ENCODE peak calls at places on chromosomes 11 and 22, in six cellular contexts. Y is adrenal gland, W is neuronal stem cell, Z is HCT116, T is ovary, G is A549. N is an unnamed sample. For H3K4me1, the result is how much of the 10 kb centered on the place peaks cover.

GRCh38 chr11:115321602-115322289 is 182.5 kb downstream of the CADM1 start:
- DNase-seq in Y (no peak), W (no peak), Z (no peak), T (no peak), G (no peak), N (no peak)

GRCh38 chr22:30424471-30425326 is 869 bp upstream of the MTFP1 start:
- DNase-seq in Y (no peak), W (no peak), Z (no peak), T (no peak), G (no peak), N (no peak)

GRCh38 chr11:8685306-8685705 is 2.7 kb downstream of the RPL27A start:
- DNase-seq in Y (no peak), W (no peak), Z (no peak), T (no peak), G (no peak), N (no peak)

GRCh38 chr22:43570531-43571144 is 158.8 kb downstream of the MPPED1 start:
- DNase-seq in Y (no peak), W (no peak), Z (no peak), T (no peak), G (no peak), N (no peak)

GRCh38 chr11:65323813-65324212 is 9.1 kb downstream of the CDC42EP2 start:
- DNase-seq in Y (no peak), W (no peak), Z (no peak), T (peak), G (no peak), N (no peak)

GRCh38 chr11:30422828-30423648 is 100.1 kb downstream of the ARL14EP start:
- DNase-seq in Y (no peak), W (no peak), Z (no peak), T (no peak), G (no peak), N (no peak)

GRCh38 chr22:22753526-22754267 is 109.3 kb downstream of the GGTLC2 start:
- DNase-seq in Y (peak), W (peak), Z (peak), T (peak), G (peak), N (no peak)

GRCh38 chr22:48968201-48968959 is 859.3 kb downstream of the BRD1 start:
- DNase-seq in Y (no peak), W (no peak), Z (peak), T (no peak), G (no peak), N (peak)

GRCh38 chr11:71364806-71365205 is 83.4 kb downstream of the DHCR7 start:
- DNase-seq in Y (no peak), W (no peak), Z (no peak), T (no peak), G (no peak), N (no peak)

DNA sequence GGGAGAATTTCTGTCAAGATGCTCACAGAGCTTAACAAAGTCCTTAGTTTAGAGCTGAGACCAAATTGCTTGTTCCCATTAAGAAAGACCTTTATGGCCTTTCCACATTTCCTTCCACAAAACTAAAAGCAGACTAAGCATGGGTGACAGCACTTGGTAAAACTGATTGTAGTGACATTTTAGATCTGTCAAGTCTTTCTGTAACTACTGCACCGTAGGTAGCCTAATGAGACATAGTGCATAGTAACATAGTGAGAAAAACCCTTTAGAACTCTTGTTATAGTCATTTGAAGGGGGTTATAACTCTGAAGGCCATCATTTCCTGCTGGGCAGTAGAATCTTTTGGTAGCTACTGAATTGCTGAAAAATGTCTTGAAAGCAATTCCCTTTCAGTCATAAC is 990.9 kb upstream of the CNTN5 start:
- DNase-seq in Y (no peak), W (no peak), Z (no peak), T (no peak), G (no peak), N (no peak)
- H3K4me1 ChIP-seq in Y (under half), W (under half), Z (under half), T (under half), G (under half), N (under half)

GRCh38 chr11:19777032-19777341 is 64.3 kb downstream of the NAV2 start:
- DNase-seq in Y (no peak), W (no peak), Z (no peak), T (no peak), G (peak), N (no peak)
- H3K4me1 ChIP-seq in Y (under half), W (under half), Z (under half), T (under half), G (under half), N (under half)

DNA sequence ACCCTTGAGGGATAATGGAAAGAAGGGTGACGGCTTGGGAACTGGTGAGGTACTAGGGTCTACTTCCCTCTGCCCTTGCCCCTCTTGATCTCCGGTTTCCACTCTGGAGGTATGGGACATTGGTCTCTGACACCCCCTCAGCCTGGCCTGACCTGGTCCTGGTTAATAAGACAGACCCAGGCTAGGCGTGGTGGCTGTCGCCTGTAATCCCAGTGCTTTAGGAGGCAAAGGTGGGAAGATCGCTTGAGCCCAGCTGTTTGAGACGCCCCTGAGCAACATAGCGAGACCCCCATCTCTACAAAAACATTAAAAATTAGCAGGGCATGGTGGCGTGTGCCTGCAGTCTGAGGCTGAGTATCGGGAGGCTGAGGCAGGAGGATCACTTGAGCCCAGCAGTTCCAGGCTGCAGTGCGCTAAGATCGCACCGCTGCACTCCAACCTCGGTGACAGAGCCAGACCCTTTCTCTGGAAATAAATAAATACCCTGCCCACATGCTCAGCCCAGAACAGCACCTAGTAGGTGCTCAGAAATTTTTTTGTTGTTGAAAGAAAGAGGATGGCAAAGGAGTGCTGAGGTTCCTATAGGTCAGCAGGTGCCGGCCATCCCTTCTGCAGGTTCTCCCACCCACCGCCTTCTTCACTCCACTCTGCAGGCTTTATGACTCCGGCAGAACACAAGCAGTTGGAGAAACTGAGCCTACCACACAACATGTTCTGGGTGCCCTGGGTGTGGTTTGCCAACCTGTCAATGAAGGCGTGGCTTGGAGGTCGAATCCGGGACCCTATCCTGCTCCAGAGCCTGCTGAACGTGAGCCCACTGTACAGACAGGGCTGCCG is 6.3 kb downstream of the BEST1 start:
- DNase-seq in Y (peak), W (no peak), Z (no peak), T (peak), G (no peak), N (no peak)
- H3K4me1 ChIP-seq in Y (under half), W (under half), Z (under half), T (under half), G (half or more), N (under half)

GRCh38 chr22:46567471-46567870 is 30.1 kb upstream of the CELSR1 start:
- DNase-seq in Y (no peak), W (no peak), Z (no peak), T (no peak), G (no peak), N (no peak)
- H3K4me1 ChIP-seq in Y (under half), W (under half), Z (under half), T (under half), G (under half), N (under half)

GRCh38 chr11:123132881-123133280 is 62.2 kb downstream of the CLMP start:
- DNase-seq in Y (no peak), W (no peak), Z (no peak), T (no peak), G (no peak), N (no peak)

GRCh38 chr11:123125169-123125568 is 63.2 kb upstream of the HSPA8 start:
- DNase-seq in Y (no peak), W (no peak), Z (no peak), T (no peak), G (no peak), N (no peak)

DNA sequence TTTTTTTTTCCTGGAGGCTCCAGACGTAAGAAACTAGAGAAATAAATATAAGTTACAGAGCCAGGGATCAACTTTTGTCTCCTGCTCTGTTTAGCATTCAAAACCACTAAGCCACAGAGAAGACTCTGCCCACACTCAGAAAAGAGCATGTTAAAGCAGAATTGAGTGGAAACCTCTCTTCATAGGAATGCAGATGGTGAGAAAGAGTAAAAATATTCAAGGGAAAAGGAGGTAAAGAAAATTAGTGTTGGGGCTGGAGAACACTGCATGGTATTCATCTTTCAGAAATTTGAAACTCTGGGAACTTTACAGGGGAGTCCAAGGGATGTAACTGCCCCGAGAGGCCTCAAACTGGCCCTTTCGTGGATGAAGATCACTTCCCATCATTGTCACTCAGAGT is 65.1 kb downstream of the CLMP start:
- DNase-seq in Y (no peak), W (no peak), Z (no peak), T (no peak), G (no peak), N (no peak)
- H3K4me1 ChIP-seq in Y (under half), W (under half), Z (under half), T (under half), G (under half), N (under half)

DNA sequence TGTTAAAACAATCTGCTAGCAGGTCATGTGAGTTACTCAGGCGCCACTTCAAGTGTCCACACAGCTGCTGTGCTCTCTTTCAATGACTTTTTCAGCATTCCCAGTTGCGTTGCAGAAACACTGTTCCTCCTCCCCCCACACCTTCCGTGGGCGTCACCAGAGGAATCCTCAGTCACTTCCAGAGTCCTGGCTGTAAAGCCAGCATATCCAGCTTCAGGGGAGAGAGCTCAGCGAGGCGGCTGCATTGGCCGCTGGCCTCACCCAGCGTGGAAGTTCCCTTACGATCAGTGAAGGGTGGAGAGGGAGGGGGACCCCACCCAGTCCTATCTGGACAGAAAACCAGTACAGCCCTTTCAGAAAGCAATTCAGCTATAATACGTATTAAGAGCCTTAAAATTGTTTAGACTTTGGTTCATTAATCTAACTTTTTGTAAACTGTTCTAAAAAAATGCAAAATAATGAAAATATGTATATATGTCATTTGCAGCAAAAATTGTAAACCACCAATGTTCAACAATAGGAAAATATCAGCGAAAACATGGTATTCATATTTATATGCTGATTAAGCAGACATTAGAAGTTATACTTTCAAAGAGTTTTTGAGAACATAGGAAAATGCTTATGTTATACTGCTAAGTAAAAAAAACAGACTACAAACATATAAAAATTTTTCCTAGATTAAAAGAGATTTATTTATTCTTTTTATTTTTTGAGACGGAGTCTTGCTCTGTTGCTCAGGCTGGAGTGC is 2.8 kb upstream of the ANO9 start:
- DNase-seq in Y (no peak), W (no peak), Z (no peak), T (no peak), G (no peak), N (no peak)
- H3K4me1 ChIP-seq in Y (under half), W (under half), Z (half or more), T (under half), G (under half), N (under half)

DNA sequence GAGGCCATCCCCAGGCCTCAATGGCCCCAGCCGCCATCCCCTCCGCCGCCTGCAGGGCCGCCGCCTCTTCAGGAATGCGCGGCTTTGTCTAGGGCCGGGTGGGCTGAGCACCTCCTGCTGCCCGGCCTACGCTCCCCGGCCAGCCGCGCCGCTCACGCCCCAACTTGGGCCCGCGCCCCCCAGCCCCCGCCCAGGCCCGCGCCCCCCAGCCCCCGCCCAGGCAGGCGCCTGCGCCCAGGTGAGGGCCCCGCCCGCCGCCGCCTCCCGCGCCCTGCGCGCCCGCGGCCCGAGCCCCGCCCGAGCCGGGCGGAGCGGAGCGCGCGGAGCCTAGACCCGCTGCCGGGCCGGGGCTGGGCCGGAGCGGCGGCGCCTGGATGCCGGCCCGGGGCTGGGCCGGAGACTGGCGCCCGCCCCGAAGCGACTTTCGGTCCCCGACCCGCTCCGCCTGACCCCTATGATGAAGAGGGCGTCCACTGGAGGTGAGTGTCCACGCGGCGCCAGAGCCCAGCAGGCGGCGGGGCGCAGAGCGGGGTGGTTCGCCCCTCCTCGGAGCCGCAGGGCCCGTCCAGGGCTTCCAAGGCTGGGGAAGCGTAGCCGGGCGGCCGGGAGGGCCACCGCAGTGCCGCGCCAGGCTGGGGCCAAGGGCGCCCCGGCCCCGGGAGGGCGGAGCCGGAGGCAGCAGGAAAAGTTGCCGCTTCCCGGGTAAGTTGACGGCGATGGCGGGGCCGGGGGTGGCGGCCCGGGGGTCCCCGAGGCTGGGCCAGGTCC is 34.3 kb upstream of the PRODH start:
- DNase-seq in Y (no peak), W (peak), Z (no peak), T (no peak), G (peak), N (no peak)
- H3K4me1 ChIP-seq in Y (under half), W (under half), Z (under half), T (under half), G (under half), N (under half)

GRCh38 chr11:13445588-13445987 is 17.4 kb downstream of the BTBD10 start:
- DNase-seq in Y (no peak), W (no peak), Z (no peak), T (no peak), G (no peak), N (no peak)

GRCh38 chr11:13446444-13446843 is 16.6 kb downstream of the BTBD10 start:
- DNase-seq in Y (no peak), W (no peak), Z (no peak), T (no peak), G (no peak), N (no peak)

GRCh38 chr11:13448876-13449275 is 14.1 kb downstream of the BTBD10 start:
- DNase-seq in Y (no peak), W (no peak), Z (no peak), T (no peak), G (no peak), N (peak)

GRCh38 chr11:13449522-13449921 is 13.5 kb downstream of the BTBD10 start:
- DNase-seq in Y (no peak), W (no peak), Z (no peak), T (no peak), G (no peak), N (no peak)

GRCh38 chr11:13450832-13451397 is 12.1 kb downstream of the BTBD10 start:
- DNase-seq in Y (no peak), W (no peak), Z (no peak), T (no peak), G (no peak), N (no peak)
- H3K4me1 ChIP-seq in Y (under half), W (under half), Z (under half), T (under half), G (under half), N (under half)

N was measured in left ventricle myocardium inferior.